ENCODE peak calls at places on chromosomes 1 and 21, in five cellular contexts. O is stromal cell of bone marrow; W is NCI-H1092; P is effector memory CD8-positive, alpha-beta T cell; Z is anterior cingulate cortex. M is an unnamed sample.

GRCh38 chr1:37391181-37391949 is 83.0 kb upstream of the ZC3H12A start:
- DNase-seq in O (no peak), W (peak; percentile 84), P (no peak), Z (no peak), M (peak; percentile 81)

GRCh38 chr1:51750218-51750617 is 128.3 kb downstream of the NRDC start:
- DNase-seq in O (no peak), W (no peak), P (no peak), Z (no peak), M (no peak)

GRCh38 chr1:38000529-38001453 is 4.5 kb downstream of the FHL3 start:
- DNase-seq in O (peak; percentile 58), W (no peak), P (no peak), Z (no peak), M (no peak)

GRCh38 chr1:226201029-226201593 is 14.6 kb upstream of the ACBD3 start:
- DNase-seq in O (no peak), W (no peak), P (no peak), Z (no peak), M (no peak)

GRCh38 chr1:51906306-51907078 is 28.0 kb upstream of the NRDC start:
- DNase-seq in O (no peak), W (peak; percentile 44), P (no peak), Z (peak; percentile 24), M (no peak)

GRCh38 chr1:167233373-167233772 is 12.7 kb downstream of the POU2F1 start:
- DNase-seq in O (no peak), W (no peak), P (no peak), Z (no peak), M (no peak)

GRCh38 chr1:18943914-18944572 is 12.4 kb downstream of the IFFO2 start:
- DNase-seq in O (no peak), W (no peak), P (no peak), Z (no peak), M (no peak)

GRCh38 chr21:28229811-28230210 is 762.9 kb downstream of the LTN1 start:
- DNase-seq in O (no peak), W (no peak), P (no peak), Z (no peak), M (no peak)

GRCh38 chr1:30749691-30750583 is 7.6 kb downstream of the LAPTM5 start:
- DNase-seq in O (no peak), W (no peak), P (peak; percentile 76), Z (no peak), M (no peak)

GRCh38 chr1:76390451-76390850 is 315.9 kb downstream of the ST6GALNAC3 start:
- DNase-seq in O (no peak), W (peak; percentile 56), P (no peak), Z (peak; percentile 67), M (peak; percentile 34)

GRCh38 chr1:47209725-47210330 is 20.0 kb upstream of the PDZK1IP1 start:
- DNase-seq in O (no peak), W (no peak), P (no peak), Z (no peak), M (peak; percentile 27)

GRCh38 chr1:58017641-58018040 is 528.9 kb downstream of the OMA1 start:
- DNase-seq in O (no peak), W (no peak), P (no peak), Z (no peak), M (no peak)

GRCh38 chr1:47578026-47578861 is 140.4 kb downstream of the FOXD2 start:
- DNase-seq in O (no peak), W (no peak), P (no peak), Z (peak; percentile 30), M (peak; percentile 42)

GRCh38 chr21:18023099-18023498 is 203.9 kb upstream of the C21orf91 start:
- DNase-seq in O (no peak), W (no peak), P (no peak), Z (no peak), M (no peak)

GRCh38 chr1:116763787-116764465 is 9.7 kb downstream of the CD2 start:
- DNase-seq in O (no peak), W (no peak), P (no peak), Z (no peak), M (no peak)

GRCh38 chr1:32539584-32540571 is 651 bp downstream of the ZBTB8A start:
- DNase-seq in O (peak; percentile 23), W (peak; percentile 53), P (no peak), Z (peak; percentile 22), M (no peak)

GRCh38 chr1:81600363-81600762 is 200.4 kb upstream of the ADGRL2 start:
- DNase-seq in O (no peak), W (no peak), P (no peak), Z (no peak), M (no peak)

GRCh38 chr1:173210716-173211231 is 3.6 kb upstream of the TNFSF4 start:
- DNase-seq in O (no peak), W (no peak), P (no peak), Z (no peak), M (no peak)

GRCh38 chr1:66787641-66788040 is 13.4 kb downstream of the INSL5 start:
- DNase-seq in O (no peak), W (no peak), P (no peak), Z (no peak), M (no peak)

GRCh38 chr1:229192031-229192430 is 78.9 kb upstream of the RAB4A start:
- DNase-seq in O (peak; percentile 57), W (no peak), P (no peak), Z (no peak), M (no peak)

GRCh38 chr1:234321211-234321610 is 52.0 kb upstream of the COA6 start:
- DNase-seq in O (no peak), W (no peak), P (no peak), Z (no peak), M (no peak)

GRCh38 chr21:31872072-31872451 is 758 bp upstream of the HUNK start:
- DNase-seq in O (no peak), W (no peak), P (no peak), Z (no peak), M (no peak)

GRCh38 chr1:50497007-50497406 is 73.8 kb upstream of the DMRTA2 start:
- DNase-seq in O (no peak), W (no peak), P (no peak), Z (no peak), M (no peak)

M was measured in posterior cingulate gyrus.